ENCODE peak calls at places on chromosomes 6 and 20, in five cellular contexts. A is sciatic nerve; I is stimulated activated CD4-positive, alpha-beta T cell treated with anti-CD3 and anti-CD28 coated beads, Interleukin-4, amount 100 ng/mL, for 1 hour; N is K562; F is heart right ventricle. S is an unnamed sample.

GRCh38 chr6:93423542-93423941 is 4.2 kb upstream of the EPHA7 start:
- DNase-seq in I (no peak), A (peak), N (no peak), F (no peak), S (no peak)

GRCh38 chr6:75171581-75172360 is 34.1 kb downstream of the COL12A1 start:
- DNase-seq in F (no peak), I (no peak), A (no peak), N (no peak), S (no peak)

GRCh38 chr20:10469599-10469998 is 34.5 kb downstream of the SLX4IP start:
- DNase-seq in A (peak), F (no peak), I (no peak), N (peak), S (no peak)

GRCh38 chr6:16544006-16544405 is 217.3 kb downstream of the ATXN1 start:
- DNase-seq in F (peak), N (no peak), A (no peak), I (no peak), S (peak)

GRCh38 chr20:47655635-47656034 is 129.6 kb downstream of the SULF2 start:
- DNase-seq in I (no peak), A (no peak), N (no peak), F (no peak), S (no peak)

GRCh38 chr6:39228992-39229767 is at the start of gene KCNK5:
- DNase-seq in F (peak), I (peak), A (peak), N (peak), S (peak)

GRCh38 chr6:35082046-35082732 is 59.0 kb downstream of the TCP11 start:
- DNase-seq in F (no peak), A (no peak), N (no peak), I (no peak), S (no peak)

GRCh38 chr6:26215200-26216014 is 128.2 kb downstream of the HFE start:
- DNase-seq in A (no peak), F (no peak), N (no peak), I (no peak), S (no peak)

GRCh38 chr20:31707994-31708744 is 14.5 kb downstream of the BCL2L1 start:
- DNase-seq in N (peak), A (peak), I (no peak), F (peak), S (no peak)